ENCODE peak calls at places on chromosome 20, in eight cellular contexts. Y is NCI-H510A treated with DMSO at 0.1 percent for 48 hours, I is epithelial cell of esophagus, E is cardiac muscle cell, G is endothelial cell, A is HuH-7.5, F is smooth muscle cell of the brain vasculature, R is left cardiac atrium. C is an unnamed sample.

GRCh38 chr20:626579-626978 is 16.5 kb upstream of the TCF15 start:
- DNase-seq in Y (no peak), I (no peak), E (no peak), G (no peak), A (no peak), F (no peak), R (no peak), C (no peak)

GRCh38 chr20:5080384-5080877 is 39.3 kb downstream of the PCNA start:
- DNase-seq in Y (no peak), I (no peak), E (no peak), G (no peak), A (no peak), F (no peak), R (peak), C (no peak)

GRCh38 chr20:32979201-32979998 is 24.8 kb downstream of the SUN5 start:
- DNase-seq in Y (no peak), I (no peak), E (no peak), G (no peak), A (no peak), F (no peak), R (no peak), C (no peak)

GRCh38 chr20:43565758-43566104 is 6.9 kb downstream of the SGK2 start:
- DNase-seq in Y (no peak), I (no peak), E (no peak), G (no peak), A (no peak), F (no peak), R (no peak), C (no peak)

GRCh38 chr20:61701401-61701800 is 364.3 kb downstream of the TAF4 start:
- DNase-seq in Y (no peak), I (no peak), E (no peak), G (no peak), A (no peak), F (no peak), R (no peak), C (no peak)

GRCh38 chr20:51311636-51312479 is 230.7 kb downstream of the NFATC2 start:
- DNase-seq in Y (no peak), I (peak), E (peak), G (no peak), A (no peak), F (no peak), R (no peak), C (no peak)

GRCh38 chr20:57625181-57625958 is 5.1 kb upstream of the ZBP1 start:
- DNase-seq in Y (no peak), I (no peak), E (no peak), G (no peak), A (no peak), F (no peak), R (no peak), C (no peak)

GRCh38 chr20:4153251-4153650 is 137.9 kb upstream of the RNF24 start:
- DNase-seq in Y (no peak), I (no peak), E (no peak), G (no peak), A (no peak), F (no peak), R (no peak), C (no peak)

GRCh38 chr20:22389836-22390542 is 194.4 kb downstream of the FOXA2 start:
- DNase-seq in Y (peak), I (peak), E (no peak), G (no peak), A (no peak), F (no peak), R (no peak), C (peak)

GRCh38 chr20:29878281-29878741 is 1379.2 kb upstream of the DEFB115 start:
- DNase-seq in Y (peak), I (peak), E (no peak), G (no peak), A (peak), F (no peak), R (no peak), C (peak)

GRCh38 chr20:63361507-63362425 is 617 bp upstream of the CHRNA4 start:
- DNase-seq in Y (no peak), I (no peak), E (no peak), G (no peak), A (no peak), F (no peak), R (no peak), C (no peak)

GRCh38 chr20:49578436-49578835 is 10.5 kb upstream of the PTGIS start:
- DNase-seq in Y (no peak), I (no peak), E (no peak), G (no peak), A (no peak), F (no peak), R (no peak), C (no peak)

GRCh38 chr20:41293269-41294037 is 24.1 kb downstream of the ZHX3 start:
- DNase-seq in Y (no peak), I (no peak), E (no peak), G (no peak), A (no peak), F (no peak), R (no peak), C (no peak)